ENCODE peak calls at places on chromosomes 11 and 22, in six cellular contexts. W is H9, X is H1, B is IMR-90, N is mesenchymal stem cell, T is mesendoderm. A is an unnamed sample. For H3K4me1, the result is how much of the 10 kb centered on the place peaks cover.

GRCh38 chr22:23828800-23829680 is 9.8 kb downstream of the DERL3 start:
- DNase-seq in W (no peak), N (no peak), T (no peak), X (no peak), B (no peak), A (no peak)

GRCh38 chr11:12189543-12190235 is 79.3 kb downstream of the MICAL2 start:
- DNase-seq in N (no peak), W (no peak), X (no peak), T (no peak), B (no peak), A (no peak)

GRCh38 chr11:79274636-79275315 is 166.1 kb downstream of the TENM4 start:
- DNase-seq in X (no peak), T (no peak), W (no peak), B (peak), N (peak), A (no peak)

GRCh38 chr22:31917227-31917921 is 27.0 kb upstream of the YWHAH start:
- DNase-seq in X (no peak), W (no peak), B (no peak), T (no peak), N (no peak), A (no peak)

GRCh38 chr22:26700462-26700861 is 43.1 kb downstream of the MIAT start:
- DNase-seq in B (no peak), W (no peak), X (no peak), N (no peak), T (no peak), A (no peak)

GRCh38 chr22:38981659-38982007 is 514 bp upstream of the APOBEC3B start:
- DNase-seq in W (no peak), X (no peak), N (peak), T (no peak), B (no peak), A (no peak)

GRCh38 chr22:19586922-19587684 is 62.9 kb upstream of the CLDN5 start:
- DNase-seq in X (no peak), T (no peak), B (no peak), W (no peak), N (no peak), A (no peak)

GRCh38 chr11:71447791-71448256 is 369 bp downstream of the DHCR7 start:
- DNase-seq in X (peak), W (no peak), B (no peak), T (peak), N (peak), A (peak)

GRCh38 chr11:2825886-2826678 is 59.5 kb downstream of the CDKN1C start:
- DNase-seq in B (peak), T (peak), W (no peak), N (peak), X (no peak), A (peak)

GRCh38 chr11:125481531-125481930 is 14.5 kb downstream of the FEZ1 start:
- DNase-seq in X (no peak), T (no peak), W (no peak), N (no peak), B (no peak), A (no peak)

GRCh38 chr11:64146036-64146943 is 19.6 kb downstream of the MACROD1 start:
- DNase-seq in B (peak), X (peak), W (peak), N (peak), T (peak), A (no peak)

GRCh38 chr11:65133724-65134123 is 595 bp downstream of the SYVN1 start:
- DNase-seq in B (no peak), W (no peak), N (peak), X (no peak), T (no peak), A (no peak)

GRCh38 chr11:15707971-15708370 is 593.2 kb downstream of the INSC start:
- DNase-seq in X (no peak), T (peak), N (peak), B (peak), W (peak), A (no peak)

GRCh38 chr22:27405672-27406388 is 395.7 kb downstream of the MN1 start:
- DNase-seq in X (peak), W (peak), B (peak), N (peak), T (peak), A (peak)

GRCh38 chr22:19103881-19104821 is 18.1 kb downstream of the DGCR2 start:
- DNase-seq in T (no peak), X (no peak), W (no peak), N (peak), B (peak), A (no peak)

GRCh38 chr22:46360891-46361290 is 25.4 kb downstream of the TRMU start:
- DNase-seq in T (no peak), W (no peak), X (no peak), B (no peak), N (no peak), A (no peak)

GRCh38 chr11:134638796-134639540 is 226.9 kb upstream of the B3GAT1 start:
- DNase-seq in N (no peak), X (no peak), W (no peak), B (no peak), T (no peak), A (no peak)

GRCh38 chr11:118338637-118339061 is 3.9 kb downstream of the CD3D start:
- DNase-seq in N (no peak), W (no peak), B (no peak), X (no peak), T (peak), A (no peak)

GRCh38 chr22:24230911-24231656 is 13.8 kb downstream of the GGT5 start:
- DNase-seq in T (peak), N (no peak), X (peak), W (peak), B (no peak), A (no peak)

GRCh38 chr11:64898541-64898940 is 18.5 kb downstream of the ATG2A start:
- DNase-seq in T (no peak), W (no peak), B (no peak), X (no peak), N (no peak), A (no peak)

GRCh38 chr11:5420993-5421392 is 918 bp upstream of the OR51Q1 start:
- DNase-seq in N (no peak), B (no peak), W (peak), X (no peak), T (no peak), A (no peak)

GRCh38 chr11:46504817-46505613 is 88.8 kb downstream of the AMBRA1 start:
- DNase-seq in B (peak), X (no peak), T (no peak), N (peak), W (no peak), A (no peak)

GRCh38 chr22:27212617-27213177 is 555.3 kb downstream of the MIAT start:
- DNase-seq in W (no peak), X (no peak), B (peak), N (peak), T (peak), A (no peak)

GRCh38 chr11:46382644-46383403 is 1.4 kb downstream of the MDK start:
- DNase-seq in X (peak), W (peak), B (peak), T (peak), N (peak), A (no peak)

GRCh38 chr22:45686842-45687241 is 15.2 kb downstream of the ATXN10 start:
- DNase-seq in W (no peak), B (no peak), N (no peak), X (no peak), T (no peak), A (no peak)

GRCh38 chr22:50010676-50011446 is 1.7 kb downstream of the IL17REL start:
- DNase-seq in W (peak), T (no peak), N (no peak), B (no peak), X (peak), A (no peak)

GRCh38 chr11:10838906-10839305 is 18.9 kb downstream of the ZBED5 start:
- DNase-seq in X (no peak), T (no peak), N (no peak), B (no peak), W (no peak), A (no peak)

GRCh38 chr22:21632237-21632895 is at the start of gene CCDC116:
- DNase-seq in T (peak), B (no peak), W (peak), X (peak), N (no peak), A (no peak)

GRCh38 chr11:96061730-96062524 is 138.0 kb upstream of the MTMR2 start:
- DNase-seq in B (peak), W (no peak), T (no peak), N (peak), X (no peak), A (no peak)

GRCh38 chr11:75190652-75191329 is 39.9 kb downstream of the SLCO2B1 start:
- DNase-seq in W (no peak), N (no peak), B (no peak), T (no peak), X (no peak), A (no peak)

GRCh38 chr11:33734441-33735165 is 1.6 kb downstream of the CD59 start:
- DNase-seq in X (no peak), N (peak), W (no peak), T (no peak), B (no peak), A (no peak)
- H3K4me1 ChIP-seq in X (under half), N (under half), W (under half), T (under half), B (under half), A (under half)

GRCh38 chr11:24932110-24933000 is 435.5 kb downstream of the LUZP2 start:
- DNase-seq in X (no peak), N (peak), W (no peak), B (no peak), T (no peak), A (no peak)
- H2BK15ac ChIP-seq in X (no peak), N (no peak), W (no peak), B (no peak), T (no peak), A (no peak)

GRCh38 chr11:104898685-104899013 is 389 bp upstream of the CASP12 start:
- DNase-seq in N (no peak), T (no peak), W (no peak), X (no peak), B (no peak), A (no peak)

GRCh38 chr11:104893876-104894275 is 4.4 kb downstream of the CASP12 start:
- DNase-seq in T (no peak), X (no peak), B (no peak), W (no peak), N (no peak), A (no peak)

GRCh38 chr11:104897891-104898684 is at the start of gene CASP12:
- DNase-seq in X (no peak), T (peak), W (no peak), B (peak), N (peak), A (no peak)

GRCh38 chr11:104895619-104896018 is 2.6 kb downstream of the CASP12 start:
- DNase-seq in X (no peak), B (no peak), W (no peak), N (no peak), T (no peak), A (no peak)

DNA sequence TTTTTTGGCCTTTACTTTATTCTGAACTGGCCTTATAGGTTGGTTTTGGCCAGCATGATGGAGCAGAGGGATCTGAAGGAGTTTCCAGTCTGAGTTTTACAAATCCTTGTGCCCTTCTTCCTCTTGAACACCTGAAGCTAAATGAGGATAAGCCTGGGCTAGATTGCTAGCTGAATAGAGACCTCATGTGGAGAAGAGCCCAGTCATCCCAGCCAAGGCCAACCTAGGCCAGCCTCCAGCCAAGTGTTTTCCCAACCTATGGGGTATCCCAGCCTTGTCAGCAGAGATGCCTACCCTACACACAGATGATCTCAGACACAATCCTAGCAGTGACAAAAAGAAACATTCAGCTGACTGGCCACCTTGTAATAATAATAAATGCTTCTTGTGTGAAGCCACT is 966 bp upstream of the CASP12 start:
- DNase-seq in B (no peak), W (no peak), T (peak), N (no peak), X (no peak), A (no peak)
- H3K4me1 ChIP-seq in B (under half), W (under half), T (under half), N (under half), X (under half), A (under half)

GRCh38 chr11:116842117-116842516 is 4.7 kb upstream of the APOA1 start:
- DNase-seq in T (no peak), X (no peak), B (no peak), N (no peak), W (no peak), A (no peak)

GRCh38 chr11:116838321-116839084 is 1.1 kb upstream of the APOA1 start:
- DNase-seq in N (no peak), B (no peak), W (no peak), T (no peak), X (no peak), A (no peak)

GRCh38 chr11:116842909-116843308 is 5.5 kb upstream of the APOA1 start:
- DNase-seq in X (no peak), B (no peak), T (no peak), W (no peak), N (no peak), A (no peak)

GRCh38 chr11:116840746-116841296 is 3.4 kb upstream of the APOA1 start:
- DNase-seq in X (no peak), N (no peak), T (no peak), W (no peak), B (no peak), A (no peak)

GRCh38 chr11:116840224-116840745 is 2.9 kb upstream of the APOA1 start:
- DNase-seq in N (no peak), X (no peak), B (peak), T (peak), W (peak), A (no peak)
- H2BK15ac ChIP-seq in N (no peak), X (no peak), B (no peak), T (no peak), W (no peak), A (no peak)

GRCh38 chr11:68142441-68143309 is 21.5 kb upstream of the CHKA start:
- DNase-seq in B (no peak), W (no peak), T (no peak), N (no peak), X (no peak), A (no peak)

GRCh38 chr11:68142028-68142412 is 20.8 kb upstream of the CHKA start:
- DNase-seq in X (no peak), B (no peak), N (no peak), T (no peak), W (no peak), A (no peak)

GRCh38 chr11:68143310-68143689 is 22.1 kb upstream of the CHKA start:
- DNase-seq in X (no peak), B (no peak), W (no peak), T (no peak), N (no peak), A (no peak)

GRCh38 chr11:68140496-68141246 is 19.5 kb upstream of the CHKA start:
- DNase-seq in X (no peak), T (no peak), N (no peak), B (no peak), W (no peak), A (no peak)

DNA sequence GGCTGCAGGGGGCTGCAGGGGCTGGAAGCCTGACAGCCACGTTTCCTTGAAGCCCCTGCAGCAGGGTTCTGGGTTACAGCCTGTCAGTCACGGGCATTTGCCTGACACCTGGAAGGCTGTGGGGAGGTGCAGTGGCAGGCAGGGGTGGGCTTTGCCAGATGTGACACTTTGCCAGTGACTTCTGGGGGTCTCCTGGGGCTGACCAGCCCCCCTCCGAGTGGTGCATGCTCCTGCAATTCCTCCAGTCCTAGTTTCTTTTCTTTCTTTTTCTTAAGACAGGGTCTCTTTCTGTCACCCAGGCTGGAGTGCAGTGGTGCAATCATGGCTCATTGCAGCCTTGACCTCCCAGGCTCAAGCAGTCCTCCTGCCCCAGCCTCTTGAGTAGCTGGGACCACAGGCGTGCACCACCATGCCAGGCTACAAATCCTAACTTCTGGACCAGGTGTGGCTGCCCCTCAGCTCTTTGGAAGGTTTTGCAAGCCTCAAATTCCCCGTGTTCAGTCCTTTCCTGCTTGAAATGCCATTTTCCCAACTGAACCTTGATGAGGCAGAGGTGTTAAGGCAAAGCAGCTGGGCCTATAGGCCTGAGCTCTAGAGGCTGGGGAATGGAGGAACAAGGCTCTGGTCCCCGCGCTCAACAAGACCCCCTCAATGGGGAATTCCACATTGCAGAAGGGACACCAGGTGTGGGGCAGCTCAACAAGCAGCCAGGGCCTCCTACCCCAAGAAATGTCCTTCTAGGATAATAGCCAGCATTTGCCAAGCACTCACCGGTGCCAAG is 20.2 kb upstream of the CHKA start:
- DNase-seq in W (no peak), X (no peak), T (no peak), N (no peak), B (no peak), A (no peak)
- H3K4me1 ChIP-seq in W (under half), X (under half), T (under half), N (under half), B (under half), A (under half)

DNA sequence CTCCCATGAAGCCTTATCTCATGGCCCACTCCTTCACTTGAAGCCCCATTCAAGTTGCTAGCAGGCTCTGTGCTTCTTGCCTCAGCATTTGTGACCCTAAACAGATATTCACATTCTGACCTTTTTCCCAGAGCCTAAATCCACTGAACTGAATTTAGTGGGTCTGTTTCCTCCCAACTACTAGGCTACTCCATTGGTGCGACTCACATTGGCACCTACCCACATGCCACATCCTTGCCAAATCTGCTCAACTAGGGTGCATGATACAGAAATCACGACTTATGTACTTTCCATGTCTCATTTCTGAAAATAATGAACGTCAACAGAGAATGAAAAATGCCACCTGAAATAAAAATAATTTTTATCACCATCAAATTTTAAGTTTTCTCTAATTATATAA is 8.3 kb upstream of the MMP12 start:
- DNase-seq in T (no peak), N (no peak), X (no peak), B (no peak), W (no peak), A (no peak)
- H2BK15ac ChIP-seq in T (no peak), N (no peak), X (no peak), B (no peak), W (no peak), A (no peak)

DNA sequence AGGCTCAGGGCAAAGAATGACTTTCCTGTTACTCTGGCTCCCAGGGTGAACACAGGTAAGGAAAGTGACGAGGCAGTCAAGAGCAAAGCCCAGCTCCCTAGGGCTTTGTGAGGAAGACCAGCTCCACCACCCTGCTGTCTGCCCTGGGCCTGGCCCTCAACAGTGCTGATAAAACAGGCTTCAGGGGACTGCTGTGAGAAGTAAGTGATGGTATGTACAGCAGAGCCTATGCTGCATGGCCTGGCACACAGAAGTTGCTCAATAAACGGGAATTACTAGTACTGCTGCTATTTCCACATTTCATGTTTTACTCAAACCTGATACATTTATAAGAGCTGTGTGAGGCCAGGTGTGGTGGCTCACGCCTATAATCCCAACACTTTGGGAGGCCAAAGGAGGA is 50.3 kb downstream of the MICAL3 start:
- DNase-seq in X (no peak), N (no peak), W (no peak), B (no peak), T (no peak), A (no peak)
- H3K4me1 ChIP-seq in X (under half), N (under half), W (under half), B (under half), T (under half), A (under half)

DNA sequence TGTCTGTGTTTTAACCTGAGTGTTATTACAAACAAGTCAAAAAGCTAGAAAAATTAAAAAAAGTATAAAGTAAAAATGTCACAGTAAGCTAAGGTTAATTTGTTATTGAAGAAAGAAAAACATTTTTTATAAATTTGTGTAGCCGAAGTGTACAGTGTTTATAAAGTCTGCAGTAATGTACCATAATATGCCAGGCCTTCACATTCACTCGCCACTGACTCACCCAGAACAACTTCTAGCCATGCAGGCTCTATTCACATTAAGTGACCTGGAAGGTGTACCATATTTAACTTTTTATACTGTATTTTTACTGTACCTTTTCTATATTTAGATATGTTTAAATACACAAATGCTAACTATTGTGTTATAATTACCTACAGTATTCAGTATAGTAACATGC is 14.7 kb upstream of the FDX1 start:
- DNase-seq in W (no peak), B (peak), N (no peak), X (no peak), T (no peak), A (no peak)
- H2BK15ac ChIP-seq in W (no peak), B (no peak), N (no peak), X (no peak), T (no peak), A (no peak)

DNA sequence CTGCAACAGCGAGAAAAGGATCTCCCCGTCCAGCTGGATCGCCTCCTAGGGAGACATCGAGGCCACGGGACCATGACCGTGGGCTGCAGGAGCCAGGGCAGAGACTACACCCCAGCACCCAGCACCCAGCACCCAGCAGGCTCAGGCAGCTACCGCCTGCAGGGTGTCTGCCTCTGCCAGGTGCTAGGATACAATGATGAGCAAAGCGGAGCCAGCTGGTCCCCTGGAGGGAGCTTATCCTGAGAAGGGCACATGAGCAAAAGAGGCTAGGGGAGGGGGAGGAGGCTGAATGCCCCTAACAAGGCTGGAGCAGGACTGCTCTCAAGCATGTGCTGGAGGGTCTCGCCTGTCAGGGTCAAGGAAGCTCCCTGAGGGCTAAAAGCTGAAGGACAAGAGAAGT is 4.8 kb upstream of the CASTOR1 start:
- DNase-seq in T (no peak), B (no peak), N (no peak), W (no peak), X (no peak), A (no peak)
- H3K4me1 ChIP-seq in T (under half), B (under half), N (under half), W (under half), X (under half), A (under half)